ENCODE peak calls at places on chromosomes 5 and 9, in five cellular contexts. L is activated CD8-positive, alpha-beta memory T cell treated with anti-CD3 and anti-CD28 coated beads for 4 hours; Z is central memory CD4-positive, alpha-beta T cell; I is AG09319; W is PC-9. Y is an unnamed sample.

GRCh38 chr5:128304791-128305190 is 221.2 kb downstream of the SLC12A2 start:
- DNase-seq in L (no peak), Z (no peak), I (no peak), W (no peak), Y (no peak)

GRCh38 chr9:110050925-110051355 is 157.0 kb downstream of the C9orf152 start:
- DNase-seq in L (no peak), Z (no peak), I (peak), W (peak), Y (no peak)

GRCh38 chr9:71552480-71552879 is 215.8 kb downstream of the CEMIP2 start:
- DNase-seq in L (no peak), Z (no peak), I (no peak), W (no peak), Y (no peak)

GRCh38 chr9:35415769-35416427 is 74.0 kb upstream of the RUSC2 start:
- DNase-seq in L (no peak), Z (no peak), I (no peak), W (no peak), Y (no peak)

GRCh38 chr9:135590486-135591079 is 29.0 kb downstream of the PAEP start:
- DNase-seq in L (no peak), Z (no peak), I (no peak), W (no peak), Y (no peak)

GRCh38 chr9:38145526-38146053 is 76.6 kb upstream of the SHB start:
- DNase-seq in L (no peak), Z (no peak), I (no peak), W (no peak), Y (no peak)

GRCh38 chr9:79256691-79257213 is 315.0 kb upstream of the TLE4 start:
- DNase-seq in L (no peak), Z (no peak), I (no peak), W (no peak), Y (no peak)

GRCh38 chr9:113674436-113674835 is 201.7 kb upstream of the ZNF618 start:
- DNase-seq in L (no peak), Z (no peak), I (no peak), W (no peak), Y (no peak)

GRCh38 chr9:85900504-85901201 is 40.3 kb upstream of the NAA35 start:
- DNase-seq in L (no peak), Z (peak), I (peak), W (peak), Y (no peak)

GRCh38 chr9:8917978-8918739 is 1118.6 kb upstream of the DMAC1 start:
- DNase-seq in L (no peak), Z (no peak), I (no peak), W (no peak), Y (no peak)

GRCh38 chr5:136769900-136770684 is 404.7 kb upstream of the TRPC7 start:
- DNase-seq in L (no peak), Z (no peak), I (peak), W (peak), Y (no peak)

GRCh38 chr9:113928269-113928668 is 52.2 kb downstream of the ZNF618 start:
- DNase-seq in L (no peak), Z (no peak), I (no peak), W (no peak), Y (no peak)

Y was measured in brain pericyte.